ENCODE peak calls at places on chromosome 6, in four cellular contexts. F is neural progenitor cell, H is K562, R is DND-41. N is an unnamed sample.

GRCh38 chr6:157143885-157144795 is 179.2 kb downstream of the TMEM242 start:
- DNase-seq in F (peak; percentile 26), H (no peak), R (no peak), N (peak; percentile 53)

GRCh38 chr6:151911401-151911800 is 103.9 kb downstream of the ESR1 start:
- DNase-seq in F (no peak), H (no peak), R (no peak), N (no peak)

GRCh38 chr6:30570760-30571084 is 520 bp upstream of the ABCF1 start:
- DNase-seq in F (peak; percentile 11), H (peak; percentile 46), R (no peak), N (no peak)

GRCh38 chr6:39361657-39362486 is 39.4 kb upstream of the KCNK16 start:
- DNase-seq in F (peak; percentile 86), H (peak; percentile 82), R (peak; percentile 59), N (peak; percentile 37)

GRCh38 chr6:47206626-47207025 is 103.1 kb downstream of the TNFRSF21 start:
- DNase-seq in F (no peak), H (no peak), R (no peak), N (peak; percentile 63)

GRCh38 chr6:84166395-84166794 is 61.0 kb downstream of the CEP162 start:
- DNase-seq in F (no peak), H (no peak), R (no peak), N (no peak)

GRCh38 chr6:4021862-4022715 is 56.8 kb downstream of the FAM217A start:
- DNase-seq in F (no peak), H (no peak), R (no peak), N (peak; percentile 1)

GRCh38 chr6:119966484-119966883 is 616.9 kb upstream of the MAN1A1 start:
- DNase-seq in F (peak; percentile 39), H (peak; percentile 16), R (peak; percentile 17), N (no peak)

GRCh38 chr6:85600713-85601313 is 7.2 kb upstream of the SNX14 start:
- DNase-seq in F (no peak), H (no peak), R (no peak), N (no peak)

GRCh38 chr6:104087765-104088164 is 772.0 kb downstream of the HACE1 start:
- DNase-seq in F (no peak), H (no peak), R (no peak), N (no peak)

GRCh38 chr6:71284785-71285184 is 3.8 kb upstream of the OGFRL1 start:
- DNase-seq in F (no peak), H (no peak), R (no peak), N (no peak)

GRCh38 chr6:3385660-3386151 is 71.1 kb downstream of the SLC22A23 start:
- DNase-seq in F (no peak), H (no peak), R (no peak), N (peak; percentile 15)

GRCh38 chr6:141677598-141678211 is 455.0 kb upstream of the GJE1 start:
- DNase-seq in F (peak; percentile 56), H (no peak), R (no peak), N (peak; percentile 2)

GRCh38 chr6:116244284-116244683 is 9.6 kb downstream of the TSPYL4 start:
- DNase-seq in F (no peak), H (no peak), R (no peak), N (no peak)

GRCh38 chr6:120077489-120077888 is 727.9 kb upstream of the MAN1A1 start:
- DNase-seq in F (peak; percentile 53), H (no peak), R (no peak), N (peak; percentile 1)

GRCh38 chr6:11585426-11586016 is 48.0 kb downstream of the TMEM170B start:
- DNase-seq in F (peak; percentile 56), H (peak; percentile 21), R (no peak), N (no peak)

GRCh38 chr6:7165002-7165735 is 57.4 kb downstream of the RREB1 start:
- DNase-seq in F (no peak), H (peak; percentile 73), R (no peak), N (peak; percentile 57)

GRCh38 chr6:91781946-91782345 is 1195.1 kb upstream of the MAP3K7 start:
- DNase-seq in F (no peak), H (no peak), R (no peak), N (no peak)

GRCh38 chr6:122730775-122731386 is 48.6 kb upstream of the FABP7 start:
- DNase-seq in F (peak; percentile 55), H (peak; percentile 32), R (peak; percentile 27), N (no peak)

GRCh38 chr6:22880686-22881433 is 311.5 kb downstream of the HDGFL1 start:
- DNase-seq in F (no peak), H (no peak), R (no peak), N (peak; percentile 99)

GRCh38 chr6:44563397-44563796 is 175.9 kb downstream of the CDC5L start:
- DNase-seq in F (no peak), H (no peak), R (no peak), N (peak; percentile 29)

GRCh38 chr6:142376115-142376514 is 74.3 kb downstream of the ADGRG6 start:
- DNase-seq in F (no peak), H (no peak), R (no peak), N (no peak)

GRCh38 chr6:42507195-42507594 is 55.5 kb upstream of the TRERF1 start:
- DNase-seq in F (no peak), H (no peak), R (no peak), N (no peak)

GRCh38 chr6:136677822-136678221 is 114.5 kb downstream of the MAP3K5 start:
- DNase-seq in F (no peak), H (no peak), R (no peak), N (no peak)

GRCh38 chr6:14863896-14864850 is 381.7 kb upstream of the JARID2 start:
- DNase-seq in F (peak; percentile 15), H (peak; percentile 48), R (no peak), N (no peak)

GRCh38 chr6:36378243-36378920 is 9.1 kb downstream of the ETV7 start:
- DNase-seq in F (no peak), H (no peak), R (no peak), N (no peak)

GRCh38 chr6:89356644-89357043 is 4.1 kb upstream of the UBE2J1 start:
- DNase-seq in F (no peak), H (no peak), R (no peak), N (no peak)

GRCh38 chr6:34022873-34023255 is 123.0 kb downstream of the GRM4 start:
- DNase-seq in F (no peak), H (no peak), R (no peak), N (no peak)

GRCh38 chr6:100103194-100103593 is 109.2 kb upstream of the MCHR2 start:
- DNase-seq in F (no peak), H (no peak), R (no peak), N (no peak)

GRCh38 chr6:47262226-47262625 is 47.5 kb downstream of the TNFRSF21 start:
- DNase-seq in F (no peak), H (no peak), R (no peak), N (peak; percentile 48)

GRCh38 chr6:169934699-169935347 is 183.4 kb downstream of the ERMARD start:
- DNase-seq in F (no peak), H (no peak), R (no peak), N (no peak)

GRCh38 chr6:705047-705446 is 12.1 kb upstream of the EXOC2 start:
- DNase-seq in F (no peak), H (no peak), R (no peak), N (no peak)

GRCh38 chr6:706819-707381 is 14.0 kb upstream of the EXOC2 start:
- DNase-seq in F (no peak), H (no peak), R (no peak), N (no peak)

GRCh38 chr6:707576-708236 is 14.8 kb upstream of the EXOC2 start:
- DNase-seq in F (no peak), H (no peak), R (no peak), N (no peak)

GRCh38 chr6:708237-708598 is 15.3 kb upstream of the EXOC2 start:
- DNase-seq in F (no peak), H (no peak), R (no peak), N (no peak)

DNA sequence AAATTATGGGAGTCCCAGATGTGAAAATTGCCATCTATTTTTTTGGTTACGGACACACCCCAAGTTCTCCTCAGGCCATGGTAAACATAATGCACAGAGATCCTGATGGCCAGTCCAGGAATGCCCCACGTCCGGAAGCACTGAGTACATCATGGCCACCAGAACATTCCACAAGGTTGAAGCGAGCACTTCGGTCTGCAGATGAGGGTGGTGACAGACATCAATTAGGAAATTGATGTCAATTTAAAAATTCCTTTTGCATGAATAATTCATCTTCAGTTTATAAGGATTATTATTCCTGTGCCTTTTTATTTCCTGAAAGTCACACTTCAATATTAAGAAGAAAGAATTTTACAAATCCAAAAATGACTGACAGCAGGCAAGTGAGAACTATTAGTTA is 13.2 kb upstream of the EXOC2 start:
- DNase-seq in F (no peak), H (no peak), R (no peak), N (no peak)
- H3K9ac ChIP-seq in F (no peak overlapping the region), H (no peak overlapping the region), R (no peak overlapping the region), N (no peak overlapping the region)

GRCh38 chr6:166657531-166657930 is 30.5 kb upstream of the RPS6KA2 start:
- DNase-seq in F (no peak), H (no peak), R (no peak), N (no peak)

GRCh38 chr6:166659581-166659980 is 32.5 kb upstream of the RPS6KA2 start:
- DNase-seq in F (no peak), H (no peak), R (no peak), N (no peak)

GRCh38 chr6:166658792-166659150 is 31.7 kb upstream of the RPS6KA2 start:
- DNase-seq in F (no peak), H (no peak), R (no peak), N (no peak)

GRCh38 chr6:166656269-166657206 is 29.5 kb upstream of the RPS6KA2 start:
- DNase-seq in F (peak; percentile 23), H (no peak), R (no peak), N (no peak)

GRCh38 chr6:166658115-166658791 is 31.2 kb upstream of the RPS6KA2 start:
- DNase-seq in F (no peak), H (no peak), R (no peak), N (no peak)
- H2AFZ ChIP-seq in F (no peak overlapping the region), H (no peak overlapping the region), R (no peak overlapping the region), N (no peak overlapping the region)

DNA sequence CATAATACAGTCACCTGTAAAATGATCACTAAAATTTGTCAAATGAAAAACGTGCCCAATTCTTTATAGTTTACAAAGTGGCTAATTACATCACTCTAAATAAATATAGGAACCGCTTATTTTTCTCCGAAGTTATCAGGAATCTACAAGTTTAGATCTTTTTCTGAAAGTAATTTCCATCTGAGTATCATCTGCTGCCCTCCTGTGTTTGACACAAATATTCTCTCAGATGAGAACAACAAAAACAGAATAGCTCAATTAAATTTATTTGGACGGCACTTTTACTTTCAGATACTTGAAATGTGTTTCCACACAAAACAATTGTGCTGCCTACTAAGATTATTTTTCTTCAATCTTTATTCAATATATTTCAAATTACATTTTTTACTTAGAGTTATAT is 5.0 kb downstream of the SF3B5 start:
- DNase-seq in F (no peak), H (no peak), R (no peak), N (no peak)
- TF ChIP-seq CTCF in F (no peak), H (peak; percentile 36), R (no peak), N (no peak)

DNA sequence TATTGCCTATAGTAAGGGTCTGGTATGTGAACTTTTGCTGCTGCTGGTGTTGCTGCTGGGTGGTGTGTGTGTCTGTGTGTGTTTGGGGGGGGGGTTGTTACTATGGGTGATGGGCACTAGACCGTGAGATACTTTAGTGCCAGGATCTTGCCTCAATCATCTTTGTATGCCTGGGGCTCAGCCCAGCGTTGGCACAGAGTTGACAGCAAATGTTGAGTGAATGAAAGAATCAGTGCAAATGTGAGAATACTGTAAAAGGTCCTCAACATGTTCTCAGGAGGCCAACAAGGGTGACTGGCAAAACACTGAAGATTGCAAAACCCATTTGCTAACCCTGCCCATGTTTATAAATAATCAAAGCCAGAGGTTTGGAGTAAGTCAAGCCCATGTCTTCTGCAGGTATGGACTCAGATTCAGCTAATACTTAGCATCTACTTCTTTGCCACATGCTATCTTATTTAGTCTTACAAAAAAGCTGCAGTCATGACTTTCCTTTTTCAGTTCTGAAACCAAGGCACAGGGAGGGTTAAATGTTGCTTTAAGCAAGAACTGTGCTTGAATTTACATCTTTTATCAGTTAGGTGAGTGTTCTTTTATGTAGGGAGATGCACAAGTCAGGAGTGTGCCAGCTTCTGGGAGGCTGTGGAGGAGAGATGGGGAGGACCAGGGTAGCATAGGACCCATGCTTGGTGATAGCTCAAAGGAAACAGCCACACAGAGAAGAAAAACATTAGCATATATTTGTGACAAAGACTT is 125.3 kb upstream of the SPACA1 start:
- DNase-seq in F (no peak), H (no peak), R (no peak), N (no peak)
- H3K9ac ChIP-seq in F (no peak overlapping the region), H (no peak overlapping the region), R (no peak overlapping the region), N (no peak overlapping the region)

N was measured in astrocyte.